ENCODE peak calls at places on chromosome 19, in seven cellular contexts. A is BE2C; L is left lung; P is H9; F is stomach; I is small intestine; E is CD8-positive, alpha-beta T cell. J is an unnamed sample. For H3K27me3, the result is how much of the 10 kb centered on the place peaks cover.

GRCh38 chr19:8468761-8469458 is 24.1 kb downstream of the HNRNPM start:
- DNase-seq in P (no peak), F (no peak), E (no peak), L (no peak), I (no peak), A (no peak), J (no peak)

GRCh38 chr19:14059093-14059480 is 2.8 kb downstream of the PALM3 start:
- DNase-seq in E (no peak), F (peak), A (no peak), I (no peak), P (peak), L (no peak), J (no peak)

GRCh38 chr19:15666883-15667282 is 6.0 kb upstream of the CYP4F12 start:
- DNase-seq in L (peak), P (no peak), F (peak), I (peak), A (no peak), E (no peak), J (no peak)

GRCh38 chr19:35262101-35262761 is 6.5 kb upstream of the USF2 start:
- DNase-seq in I (no peak), P (peak), A (no peak), L (peak), F (peak), E (no peak), J (no peak)

GRCh38 chr19:14409157-14410053 is 9.7 kb downstream of the DDX39A start:
- DNase-seq in P (no peak), L (no peak), E (no peak), F (no peak), A (no peak), I (no peak), J (no peak)

GRCh38 chr19:610801-611505 is 21.3 kb downstream of the HCN2 start:
- DNase-seq in E (no peak), I (peak), L (no peak), F (peak), A (peak), P (no peak), J (no peak)

GRCh38 chr19:6489278-6490061 is 7.9 kb upstream of the DENND1C start:
- DNase-seq in A (no peak), F (no peak), E (no peak), L (no peak), P (no peak), I (no peak), J (no peak)

GRCh38 chr19:46409146-46409545 is 4.2 kb downstream of the CCDC8 start:
- DNase-seq in P (no peak), F (no peak), I (no peak), L (no peak), A (no peak), E (no peak), J (no peak)

GRCh38 chr19:10102787-10103236 is 334 bp upstream of the ANGPTL6 start:
- DNase-seq in I (no peak), F (no peak), E (no peak), L (no peak), A (peak), P (no peak), J (no peak)

GRCh38 chr19:6378036-6378435 is 2.3 kb upstream of the PSPN start:
- DNase-seq in L (no peak), F (no peak), E (no peak), A (no peak), P (no peak), I (no peak), J (peak)

GRCh38 chr19:44072543-44073401 is 813 bp downstream of the ZNF284 start:
- DNase-seq in E (no peak), A (no peak), F (no peak), I (peak), P (no peak), L (no peak), J (no peak)

GRCh38 chr19:1718382-1719315 is 34.7 kb upstream of the ONECUT3 start:
- DNase-seq in E (no peak), A (no peak), I (no peak), L (no peak), P (no peak), F (no peak), J (no peak)
- H3K27me3 ChIP-seq in E (under half), A (half or more), I (under half), L (under half), P (under half), F (half or more), J (under half)

GRCh38 chr19:55368106-55368505 is 2.2 kb downstream of the IL11 start:
- DNase-seq in A (no peak), E (no peak), F (no peak), L (no peak), I (no peak), P (no peak), J (no peak)
- H3K27me3 ChIP-seq in A (under half), E (under half), F (half or more), L (under half), I (under half), P (under half), J (under half)

GRCh38 chr19:28297036-28297435 is 915.9 kb downstream of the UQCRFS1 start:
- DNase-seq in F (no peak), E (no peak), L (no peak), A (no peak), P (no peak), I (no peak), J (no peak)
- H3K27me3 ChIP-seq in F (under half), E (under half), L (under half), A (under half), P (under half), I (under half), J (under half)

GRCh38 chr19:17686027-17686511 is 2.1 kb downstream of the UNC13A start:
- DNase-seq in E (no peak), L (no peak), I (no peak), P (peak), A (no peak), F (no peak), J (no peak)

GRCh38 chr19:17687857-17688784 is at the start of gene UNC13A:
- DNase-seq in F (peak), P (peak), A (peak), E (peak), L (no peak), I (no peak), J (no peak)

GRCh38 chr19:17687141-17687856 is 855 bp downstream of the UNC13A start:
- DNase-seq in I (no peak), E (no peak), P (peak), A (no peak), F (no peak), L (no peak), J (no peak)

GRCh38 chr19:17685451-17686026 is 2.6 kb downstream of the UNC13A start:
- DNase-seq in P (no peak), E (no peak), A (no peak), L (no peak), F (no peak), I (no peak), J (no peak)

GRCh38 chr19:17686592-17687042 is 1.5 kb downstream of the UNC13A start:
- DNase-seq in L (no peak), F (no peak), P (peak), E (no peak), I (no peak), A (peak), J (no peak)
- H3K27me3 ChIP-seq in L (under half), F (half or more), P (under half), E (under half), I (under half), A (under half), J (under half)

GRCh38 chr19:39607561-39607960 is 5.2 kb downstream of the LGALS13 start:
- DNase-seq in P (no peak), A (no peak), E (no peak), I (no peak), F (no peak), L (no peak), J (no peak)

GRCh38 chr19:39602224-39602623 is at the start of gene LGALS13:
- DNase-seq in L (no peak), I (no peak), F (no peak), E (no peak), P (no peak), A (no peak), J (no peak)

GRCh38 chr19:39603825-39604224 is 1.5 kb downstream of the LGALS13 start:
- DNase-seq in L (no peak), F (no peak), I (no peak), A (no peak), E (no peak), P (no peak), J (no peak)

GRCh38 chr19:39607021-39607420 is 4.7 kb downstream of the LGALS13 start:
- DNase-seq in L (no peak), E (no peak), F (no peak), A (no peak), I (no peak), P (no peak), J (no peak)
- H3K27me3 ChIP-seq in L (under half), E (under half), F (under half), A (under half), I (under half), P (under half), J (under half)